ENCODE peak calls at places on chromosomes 16 and 17, in four cellular contexts. J, G, N and M are unnamed samples.

GRCh38 chr16:19179890-19180490 is 11.9 kb downstream of the SYT17 start:
- DNase-seq in N (no peak), G (no peak), J (peak), M (no peak)

GRCh38 chr16:13390093-13390985 is 488.9 kb downstream of the SHISA9 start:
- DNase-seq in N (no peak), G (no peak), J (no peak), M (no peak)

GRCh38 chr16:70777496-70777895 is 23.5 kb downstream of the VAC14 start:
- DNase-seq in G (no peak), N (no peak), J (no peak), M (no peak)

GRCh38 chr17:41810659-41811548 is 845 bp downstream of the P3H4 start:
- DNase-seq in G (no peak), J (peak), N (no peak), M (no peak)

GRCh38 chr17:29617481-29618271 is 5.0 kb downstream of the CORO6 start:
- DNase-seq in J (peak), N (no peak), G (no peak), M (no peak)

GRCh38 chr17:20315321-20315720 is 152.0 kb downstream of the LGALS9B start:
- DNase-seq in J (no peak), G (no peak), N (no peak), M (no peak)

GRCh38 chr17:14940946-14941280 is 324.2 kb downstream of the PMP22 start:
- DNase-seq in J (peak), N (peak), G (no peak), M (no peak)

GRCh38 chr17:77802811-77803220 is 155.7 kb upstream of the TNRC6C start:
- DNase-seq in J (peak), G (no peak), N (no peak), M (no peak)